ENCODE peak calls at places on chromosomes 2 and 18, in four cellular contexts. One of them, this sample, is unnamed.

GRCh38 chr2:174574657-174575056 is 22.9 kb downstream of the WIPF1 start:
- DNase-seq in neural progenitor cell: no peak
- DNase-seq in fibroblast of lung: peak; percentile 82
- DNase-seq in HCT116: no peak
- DNase-seq in this sample: no peak

GRCh38 chr2:155972916-155973315 is 359.6 kb downstream of the NR4A2 start:
- DNase-seq in neural progenitor cell: no peak
- DNase-seq in fibroblast of lung: no peak
- DNase-seq in HCT116: no peak
- DNase-seq in this sample: no peak

GRCh38 chr2:168915433-168916328 is 14.6 kb downstream of the G6PC2 start:
- DNase-seq in neural progenitor cell: no peak
- DNase-seq in fibroblast of lung: no peak
- DNase-seq in HCT116: no peak
- DNase-seq in this sample: no peak

GRCh38 chr2:169928463-169928864 is 101.2 kb downstream of the UBR3 start:
- DNase-seq in neural progenitor cell: peak; percentile 58
- DNase-seq in fibroblast of lung: peak; percentile 74
- DNase-seq in HCT116: peak; percentile 28
- DNase-seq in this sample: no peak

GRCh38 chr2:9140570-9141378 is 65.8 kb upstream of the ASAP2 start:
- DNase-seq in neural progenitor cell: no peak
- DNase-seq in fibroblast of lung: no peak
- DNase-seq in HCT116: no peak
- DNase-seq in this sample: no peak

GRCh38 chr2:166104084-166104483 is 23.7 kb downstream of the SCN1A start:
- DNase-seq in neural progenitor cell: no peak
- DNase-seq in fibroblast of lung: no peak
- DNase-seq in HCT116: no peak
- DNase-seq in this sample: no peak

GRCh38 chr2:29587791-29588190 is 333.6 kb downstream of the ALK start:
- DNase-seq in neural progenitor cell: no peak
- DNase-seq in fibroblast of lung: no peak
- DNase-seq in HCT116: no peak
- DNase-seq in this sample: no peak

GRCh38 chr2:197237720-197238370 is 72.7 kb downstream of the ANKRD44 start:
- DNase-seq in neural progenitor cell: no peak
- DNase-seq in fibroblast of lung: no peak
- DNase-seq in HCT116: no peak
- DNase-seq in this sample: no peak

GRCh38 chr18:35469696-35470095 is 28.1 kb downstream of the INO80C start:
- DNase-seq in neural progenitor cell: no peak
- DNase-seq in fibroblast of lung: no peak
- DNase-seq in HCT116: no peak
- DNase-seq in this sample: no peak

GRCh38 chr2:134537702-134538101 is 181.1 kb downstream of the TMEM163 start:
- DNase-seq in neural progenitor cell: no peak
- DNase-seq in fibroblast of lung: no peak
- DNase-seq in HCT116: no peak
- DNase-seq in this sample: no peak

GRCh38 chr2:98487806-98488189 is 43.1 kb downstream of the INPP4A start:
- DNase-seq in neural progenitor cell: peak; percentile 31
- DNase-seq in fibroblast of lung: peak; percentile 21
- DNase-seq in HCT116: peak; percentile 39
- DNase-seq in this sample: peak; percentile 61

GRCh38 chr18:57353940-57354461 is 1.6 kb downstream of the ST8SIA3 start:
- DNase-seq in neural progenitor cell: peak; percentile 94
- DNase-seq in fibroblast of lung: peak; percentile 35
- DNase-seq in HCT116: no peak
- DNase-seq in this sample: no peak

GRCh38 chr18:456361-456821 is 44.1 kb downstream of the COLEC12 start:
- DNase-seq in neural progenitor cell: no peak
- DNase-seq in fibroblast of lung: peak; percentile 51
- DNase-seq in HCT116: no peak
- DNase-seq in this sample: no peak

GRCh38 chr2:69624611-69625010 is 18.9 kb downstream of the AAK1 start:
- DNase-seq in neural progenitor cell: no peak
- DNase-seq in fibroblast of lung: no peak
- DNase-seq in HCT116: no peak
- DNase-seq in this sample: no peak

GRCh38 chr2:25333981-25334380 is 7.7 kb downstream of the DNMT3A start:
- DNase-seq in neural progenitor cell: no peak
- DNase-seq in fibroblast of lung: no peak
- DNase-seq in HCT116: no peak
- DNase-seq in this sample: no peak

GRCh38 chr2:133063792-133064191 is 393.8 kb upstream of the LYPD1 start:
- DNase-seq in neural progenitor cell: peak; percentile 85
- DNase-seq in fibroblast of lung: peak; percentile 56
- DNase-seq in HCT116: no peak
- DNase-seq in this sample: peak; percentile 42

GRCh38 chr2:24822049-24822706 is 29.0 kb downstream of the CENPO start:
- DNase-seq in neural progenitor cell: peak; percentile 85
- DNase-seq in fibroblast of lung: no peak
- DNase-seq in HCT116: no peak
- DNase-seq in this sample: peak; percentile 4

GRCh38 chr2:134815741-134816140 is 22.7 kb upstream of the ACMSD start:
- DNase-seq in neural progenitor cell: no peak
- DNase-seq in fibroblast of lung: no peak
- DNase-seq in HCT116: no peak
- DNase-seq in this sample: no peak

GRCh38 chr18:76416935-76417334 is 78.1 kb downstream of the ZNF516 start:
- DNase-seq in neural progenitor cell: no peak
- DNase-seq in fibroblast of lung: peak; percentile 89
- DNase-seq in HCT116: no peak
- DNase-seq in this sample: no peak

GRCh38 chr2:86477349-86477748 is 36.2 kb downstream of the KDM3A start:
- DNase-seq in neural progenitor cell: no peak
- DNase-seq in fibroblast of lung: no peak
- DNase-seq in HCT116: no peak
- DNase-seq in this sample: no peak

GRCh38 chr18:14978962-14979535 is 231.1 kb downstream of the ANKRD30B start:
- DNase-seq in neural progenitor cell: no peak
- DNase-seq in fibroblast of lung: peak; percentile 58
- DNase-seq in HCT116: no peak
- DNase-seq in this sample: peak; percentile 41

GRCh38 chr18:79560861-79561210 is 118.8 kb upstream of the CTDP1 start:
- DNase-seq in neural progenitor cell: no peak
- DNase-seq in fibroblast of lung: no peak
- DNase-seq in HCT116: no peak
- DNase-seq in this sample: no peak

GRCh38 chr2:186862869-186863709 is 14.1 kb upstream of the ZSWIM2 start:
- DNase-seq in neural progenitor cell: peak; percentile 33
- DNase-seq in fibroblast of lung: peak; percentile 72
- DNase-seq in HCT116: peak; percentile 32
- DNase-seq in this sample: no peak

GRCh38 chr2:101983928-101984327 is 7.8 kb upstream of the IL1R2 start:
- DNase-seq in neural progenitor cell: peak; percentile 14
- DNase-seq in fibroblast of lung: peak; percentile 45
- DNase-seq in HCT116: no peak
- DNase-seq in this sample: no peak

GRCh38 chr2:134227666-134228065 is 26.2 kb upstream of the MGAT5 start:
- DNase-seq in neural progenitor cell: no peak
- DNase-seq in fibroblast of lung: no peak
- DNase-seq in HCT116: no peak
- DNase-seq in this sample: no peak

GRCh38 chr18:50126466-50126865 is 68.5 kb downstream of the MYO5B start:
- DNase-seq in neural progenitor cell: no peak
- DNase-seq in fibroblast of lung: no peak
- DNase-seq in HCT116: no peak
- DNase-seq in this sample: no peak

GRCh38 chr2:1625281-1626001 is 118.9 kb downstream of the PXDN start:
- DNase-seq in neural progenitor cell: peak; percentile 83
- DNase-seq in fibroblast of lung: peak; percentile 72
- DNase-seq in HCT116: peak; percentile 24
- DNase-seq in this sample: no peak

GRCh38 chr2:79370976-79371550 is 141.8 kb upstream of the CTNNA2 start:
- DNase-seq in neural progenitor cell: peak; percentile 3
- DNase-seq in fibroblast of lung: no peak
- DNase-seq in HCT116: no peak
- DNase-seq in this sample: no peak

GRCh38 chr2:38376346-38376682 is 759 bp downstream of the ATL2 start:
- DNase-seq in neural progenitor cell: no peak
- DNase-seq in fibroblast of lung: peak; percentile 71
- DNase-seq in HCT116: peak; percentile 53
- DNase-seq in this sample: no peak

GRCh38 chr2:157899125-157899839 is 23.2 kb upstream of the ACVR1 start:
- DNase-seq in neural progenitor cell: no peak
- DNase-seq in fibroblast of lung: no peak
- DNase-seq in HCT116: no peak
- DNase-seq in this sample: peak; percentile 24

GRCh38 chr2:46333912-46334311 is 36.7 kb downstream of the EPAS1 start:
- DNase-seq in neural progenitor cell: no peak
- DNase-seq in fibroblast of lung: no peak
- DNase-seq in HCT116: no peak
- DNase-seq in this sample: no peak

GRCh38 chr2:70443078-70443465 is 110.6 kb downstream of the TGFA start:
- DNase-seq in neural progenitor cell: no peak
- DNase-seq in fibroblast of lung: no peak
- DNase-seq in HCT116: no peak
- DNase-seq in this sample: no peak

GRCh38 chr18:934518-935123 is 29.9 kb downstream of the ADCYAP1 start:
- DNase-seq in neural progenitor cell: peak; percentile 30
- DNase-seq in fibroblast of lung: no peak
- DNase-seq in HCT116: no peak
- DNase-seq in this sample: no peak

GRCh38 chr2:5766051-5766450 is 73.9 kb downstream of the SOX11 start:
- DNase-seq in neural progenitor cell: no peak
- DNase-seq in fibroblast of lung: peak; percentile 53
- DNase-seq in HCT116: no peak
- DNase-seq in this sample: no peak

GRCh38 chr18:78080761-78081160 is 831.1 kb downstream of the GALR1 start:
- DNase-seq in neural progenitor cell: no peak
- DNase-seq in fibroblast of lung: no peak
- DNase-seq in HCT116: no peak
- DNase-seq in this sample: no peak

GRCh38 chr2:231648579-231649174 is 56.0 kb downstream of the TEX44 start:
- DNase-seq in neural progenitor cell: peak; percentile 69
- DNase-seq in fibroblast of lung: peak; percentile 52
- DNase-seq in HCT116: peak; percentile 78
- DNase-seq in this sample: peak; percentile 57

GRCh38 chr2:183383854-183384253 is 259.6 kb downstream of the NUP35 start:
- DNase-seq in neural progenitor cell: no peak
- DNase-seq in fibroblast of lung: no peak
- DNase-seq in HCT116: no peak
- DNase-seq in this sample: no peak

GRCh38 chr2:239366740-239367139 is 34.1 kb downstream of the HDAC4 start:
- DNase-seq in neural progenitor cell: no peak
- DNase-seq in fibroblast of lung: no peak
- DNase-seq in HCT116: no peak
- DNase-seq in this sample: no peak
- TF ChIP-seq CTCF in neural progenitor cell: no peak
- TF ChIP-seq CTCF in fibroblast of lung: no peak
- TF ChIP-seq CTCF in HCT116: no peak
- TF ChIP-seq CTCF in this sample: no peak

DNA sequence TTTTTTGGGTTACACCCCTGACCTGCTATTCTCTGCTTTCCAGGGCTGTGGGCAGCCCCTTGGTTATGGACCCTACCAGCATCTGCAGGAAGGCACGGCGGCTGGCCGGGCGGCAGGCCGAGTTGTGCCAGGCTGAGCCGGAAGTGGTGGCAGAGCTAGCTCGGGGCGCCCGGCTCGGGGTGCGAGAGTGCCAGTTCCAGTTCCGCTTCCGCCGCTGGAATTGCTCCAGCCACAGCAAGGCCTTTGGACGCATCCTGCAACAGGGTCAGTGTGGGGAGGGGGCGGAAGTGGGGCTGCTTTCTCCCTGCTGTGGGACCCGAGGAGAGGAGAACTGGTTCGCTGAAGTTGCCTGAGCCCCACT is 9.7 kb upstream of the WNT10A start:
- DNase-seq in neural progenitor cell: no peak
- DNase-seq in fibroblast of lung: no peak
- DNase-seq in HCT116: no peak
- DNase-seq in this sample: no peak
- H3K4me3 ChIP-seq in neural progenitor cell: no peak overlapping the region
- H3K4me3 ChIP-seq in fibroblast of lung: no peak overlapping the region
- H3K4me3 ChIP-seq in HCT116: no peak overlapping the region
- H3K4me3 ChIP-seq in this sample: no peak overlapping the region

GRCh38 chr2:236806133-236806532 is 236.5 kb downstream of the ACKR3 start:
- DNase-seq in neural progenitor cell: no peak
- DNase-seq in fibroblast of lung: no peak
- DNase-seq in HCT116: no peak
- DNase-seq in this sample: no peak
- H3K79me2 ChIP-seq in neural progenitor cell: no peaks in the 10 kb centered on the region
- H3K79me2 ChIP-seq in fibroblast of lung: no peaks in the 10 kb centered on the region
- H3K79me2 ChIP-seq in HCT116: no peaks in the 10 kb centered on the region
- H3K79me2 ChIP-seq in this sample: no peaks in the 10 kb centered on the region

GRCh38 chr2:105770162-105770561 is 25.4 kb downstream of the NCK2 start:
- DNase-seq in neural progenitor cell: no peak
- DNase-seq in fibroblast of lung: no peak
- DNase-seq in HCT116: no peak
- DNase-seq in this sample: no peak

GRCh38 chr2:105771841-105772240 is 27.1 kb downstream of the NCK2 start:
- DNase-seq in neural progenitor cell: peak; percentile 31
- DNase-seq in fibroblast of lung: no peak
- DNase-seq in HCT116: no peak
- DNase-seq in this sample: no peak

GRCh38 chr2:105768961-105769452 is 24.3 kb downstream of the NCK2 start:
- DNase-seq in neural progenitor cell: peak; percentile 47
- DNase-seq in fibroblast of lung: no peak
- DNase-seq in HCT116: no peak
- DNase-seq in this sample: no peak

GRCh38 chr2:105768176-105768575 is 23.5 kb downstream of the NCK2 start:
- DNase-seq in neural progenitor cell: no peak
- DNase-seq in fibroblast of lung: no peak
- DNase-seq in HCT116: no peak
- DNase-seq in this sample: no peak

GRCh38 chr2:105769504-105769903 is 24.8 kb downstream of the NCK2 start:
- DNase-seq in neural progenitor cell: peak; percentile 59
- DNase-seq in fibroblast of lung: no peak
- DNase-seq in HCT116: no peak
- DNase-seq in this sample: no peak
- TF ChIP-seq CTCF in neural progenitor cell: peak; percentile 45
- TF ChIP-seq CTCF in fibroblast of lung: peak; percentile 10
- TF ChIP-seq CTCF in HCT116: peak; percentile 25
- TF ChIP-seq CTCF in this sample: peak; percentile 29

This sample was measured in DND-41.